ENCODE peak calls at places on chromosomes 7 and 10, in five cellular contexts. One of them, this sample, is unnamed.
A peak's percentile ranks its signal among the peaks of the same experiment; 100 is the strongest.

GRCh38 chr7:2193575-2194305 is 39.0 kb downstream of the MAD1L1 start:
- DNase-seq in endothelial cell: no peak
- DNase-seq in Peyer's patch: no peak
- DNase-seq in SW480: no peak
- DNase-seq in heart left ventricle: no peak
- DNase-seq in this sample: no peak

GRCh38 chr7:13981070-13981469 is 8.4 kb downstream of the ETV1 start:
- DNase-seq in Peyer's patch: peak; percentile 67
- DNase-seq in SW480: peak; percentile 41
- DNase-seq in endothelial cell: peak; percentile 10
- DNase-seq in heart left ventricle: peak; percentile 43
- DNase-seq in this sample: no peak

GRCh38 chr7:48052748-48053147 is 17.4 kb downstream of the C7orf57 start:
- DNase-seq in Peyer's patch: no peak
- DNase-seq in endothelial cell: no peak
- DNase-seq in SW480: peak; percentile 23
- DNase-seq in heart left ventricle: no peak
- DNase-seq in this sample: no peak

GRCh38 chr7:79236352-79237028 is 217.0 kb downstream of the MAGI2 start:
- DNase-seq in SW480: no peak
- DNase-seq in heart left ventricle: no peak
- DNase-seq in Peyer's patch: no peak
- DNase-seq in endothelial cell: no peak
- DNase-seq in this sample: no peak

GRCh38 chr10:86520871-86521619 is 547 bp downstream of the WAPL start:
- DNase-seq in Peyer's patch: peak; percentile 78
- DNase-seq in endothelial cell: peak; percentile 50
- DNase-seq in SW480: peak; percentile 22
- DNase-seq in heart left ventricle: peak; percentile 76
- DNase-seq in this sample: peak; percentile 81

GRCh38 chr10:113273151-113273876 is 279.5 kb upstream of the HABP2 start:
- DNase-seq in Peyer's patch: no peak
- DNase-seq in SW480: no peak
- DNase-seq in endothelial cell: peak; percentile 26
- DNase-seq in heart left ventricle: peak; percentile 71
- DNase-seq in this sample: peak; percentile 83

GRCh38 chr10:110190170-110190569 is 17.2 kb upstream of the MXI1 start:
- DNase-seq in endothelial cell: no peak
- DNase-seq in heart left ventricle: no peak
- DNase-seq in SW480: no peak
- DNase-seq in Peyer's patch: no peak
- DNase-seq in this sample: no peak

GRCh38 chr10:69455009-69455763 is 3.9 kb downstream of the TSPAN15 start:
- DNase-seq in SW480: no peak
- DNase-seq in endothelial cell: no peak
- DNase-seq in Peyer's patch: no peak
- DNase-seq in heart left ventricle: no peak
- DNase-seq in this sample: no peak

GRCh38 chr7:133703547-133703946 is 423.6 kb upstream of the LRGUK start:
- DNase-seq in Peyer's patch: no peak
- DNase-seq in endothelial cell: no peak
- DNase-seq in heart left ventricle: no peak
- DNase-seq in SW480: no peak
- DNase-seq in this sample: peak; percentile 41

GRCh38 chr7:138188290-138188858 is 112.1 kb downstream of the AKR1D1 start:
- DNase-seq in Peyer's patch: no peak
- DNase-seq in SW480: no peak
- DNase-seq in endothelial cell: no peak
- DNase-seq in heart left ventricle: no peak
- DNase-seq in this sample: no peak

GRCh38 chr7:36607741-36608140 is 116.6 kb downstream of the AOAH start:
- DNase-seq in Peyer's patch: no peak
- DNase-seq in SW480: no peak
- DNase-seq in endothelial cell: no peak
- DNase-seq in heart left ventricle: no peak
- DNase-seq in this sample: no peak

GRCh38 chr10:69731184-69731583 is 70.5 kb upstream of the COL13A1 start:
- DNase-seq in SW480: no peak
- DNase-seq in endothelial cell: no peak
- DNase-seq in Peyer's patch: no peak
- DNase-seq in heart left ventricle: peak; percentile 66
- DNase-seq in this sample: no peak

GRCh38 chr10:25304606-25305005 is 129.8 kb downstream of the GPR158 start:
- DNase-seq in heart left ventricle: no peak
- DNase-seq in endothelial cell: no peak
- DNase-seq in Peyer's patch: no peak
- DNase-seq in SW480: no peak
- DNase-seq in this sample: no peak

GRCh38 chr10:100728928-100729876 is 16.2 kb upstream of the PAX2 start:
- DNase-seq in endothelial cell: peak; percentile 70
- DNase-seq in SW480: peak; percentile 73
- DNase-seq in heart left ventricle: no peak
- DNase-seq in Peyer's patch: no peak
- DNase-seq in this sample: no peak

GRCh38 chr7:124269774-124270173 is 236.9 kb upstream of the TMEM229A start:
- DNase-seq in heart left ventricle: no peak
- DNase-seq in endothelial cell: no peak
- DNase-seq in SW480: no peak
- DNase-seq in Peyer's patch: no peak
- DNase-seq in this sample: no peak

GRCh38 chr10:21184984-21185383 is 287.9 kb upstream of the NEBL start:
- DNase-seq in SW480: no peak
- DNase-seq in endothelial cell: no peak
- DNase-seq in heart left ventricle: no peak
- DNase-seq in Peyer's patch: no peak
- DNase-seq in this sample: no peak

GRCh38 chr7:151745090-151745638 is 131.8 kb downstream of the PRKAG2 start:
- DNase-seq in SW480: peak; percentile 88
- DNase-seq in endothelial cell: no peak
- DNase-seq in heart left ventricle: peak; percentile 88
- DNase-seq in Peyer's patch: peak; percentile 92
- DNase-seq in this sample: peak; percentile 87

GRCh38 chr7:26508481-26508880 is 216.8 kb downstream of the SNX10 start:
- DNase-seq in heart left ventricle: no peak
- DNase-seq in endothelial cell: no peak
- DNase-seq in Peyer's patch: no peak
- DNase-seq in SW480: peak; percentile 78
- DNase-seq in this sample: no peak

GRCh38 chr7:137923380-137923779 is 76.6 kb upstream of the DGKI start:
- DNase-seq in Peyer's patch: no peak
- DNase-seq in heart left ventricle: no peak
- DNase-seq in SW480: no peak
- DNase-seq in endothelial cell: no peak
- DNase-seq in this sample: no peak

GRCh38 chr7:68186072-68186471 is 1189.4 kb downstream of the TYW1 start:
- DNase-seq in endothelial cell: no peak
- DNase-seq in Peyer's patch: no peak
- DNase-seq in heart left ventricle: no peak
- DNase-seq in SW480: no peak
- DNase-seq in this sample: no peak

GRCh38 chr10:15237351-15237750 is 68.9 kb upstream of the NMT2 start:
- DNase-seq in SW480: peak; percentile 11
- DNase-seq in heart left ventricle: peak; percentile 51
- DNase-seq in Peyer's patch: no peak
- DNase-seq in endothelial cell: no peak
- DNase-seq in this sample: no peak

GRCh38 chr10:15764867-15765454 is 45.2 kb upstream of the ITGA8 start:
- DNase-seq in SW480: no peak
- DNase-seq in Peyer's patch: no peak
- DNase-seq in endothelial cell: no peak
- DNase-seq in heart left ventricle: no peak
- DNase-seq in this sample: no peak

GRCh38 chr10:81027223-81027622 is 489.5 kb downstream of the SH2D4B start:
- DNase-seq in SW480: no peak
- DNase-seq in endothelial cell: no peak
- DNase-seq in heart left ventricle: no peak
- DNase-seq in Peyer's patch: no peak
- DNase-seq in this sample: no peak

GRCh38 chr7:34096135-34096775 is 190.9 kb downstream of the BMPER start:
- DNase-seq in heart left ventricle: peak; percentile 82
- DNase-seq in Peyer's patch: peak; percentile 66
- DNase-seq in SW480: no peak
- DNase-seq in endothelial cell: no peak
- DNase-seq in this sample: peak; percentile 73

GRCh38 chr10:80260295-80261243 is 28.9 kb downstream of the MAT1A start:
- DNase-seq in heart left ventricle: no peak
- DNase-seq in Peyer's patch: no peak
- DNase-seq in SW480: no peak
- DNase-seq in endothelial cell: peak; percentile 71
- DNase-seq in this sample: no peak

GRCh38 chr7:141161959-141162547 is 88.2 kb downstream of the TMEM178B start:
- DNase-seq in SW480: no peak
- DNase-seq in heart left ventricle: no peak
- DNase-seq in endothelial cell: no peak
- DNase-seq in Peyer's patch: no peak
- DNase-seq in this sample: no peak

GRCh38 chr7:116334555-116334954 is 124.2 kb downstream of the TES start:
- DNase-seq in Peyer's patch: no peak
- DNase-seq in heart left ventricle: no peak
- DNase-seq in SW480: no peak
- DNase-seq in endothelial cell: no peak
- DNase-seq in this sample: no peak

GRCh38 chr7:18425227-18425626 is 70.3 kb upstream of the HDAC9 start:
- DNase-seq in heart left ventricle: no peak
- DNase-seq in SW480: no peak
- DNase-seq in Peyer's patch: no peak
- DNase-seq in endothelial cell: no peak
- DNase-seq in this sample: no peak

GRCh38 chr10:72088879-72089585 is 681 bp upstream of the SPOCK2 start:
- DNase-seq in Peyer's patch: peak; percentile 73
- DNase-seq in heart left ventricle: peak; percentile 62
- DNase-seq in endothelial cell: no peak
- DNase-seq in SW480: no peak
- DNase-seq in this sample: peak; percentile 81

GRCh38 chr10:12846718-12847117 is 154.8 kb downstream of the CCDC3 start:
- DNase-seq in endothelial cell: no peak
- DNase-seq in heart left ventricle: no peak
- DNase-seq in SW480: no peak
- DNase-seq in Peyer's patch: no peak
- DNase-seq in this sample: no peak

GRCh38 chr10:34655286-34656170 is 159.6 kb downstream of the PARD3 start:
- DNase-seq in heart left ventricle: no peak
- DNase-seq in Peyer's patch: peak; percentile 73
- DNase-seq in endothelial cell: peak; percentile 68
- DNase-seq in SW480: peak; percentile 54
- DNase-seq in this sample: no peak

GRCh38 chr10:68517188-68517587 is 10.1 kb downstream of the SLC25A16 start:
- DNase-seq in endothelial cell: no peak
- DNase-seq in heart left ventricle: no peak
- DNase-seq in SW480: no peak
- DNase-seq in Peyer's patch: peak; percentile 18
- DNase-seq in this sample: no peak

This sample was measured in Right ventricle myocardium inferior.